ENCODE peak calls at places on chromosomes 6 and 20, in ten cellular contexts. N, T, A, E, H, K, J, B, U and L are unnamed samples.

GRCh38 chr6:158387036-158387435 is 74.8 kb downstream of the TULP4 start:
- DNase-seq in B (no peak), T (no peak), H (no peak), N (no peak), U (no peak), K (no peak), E (no peak), A (no peak), J (no peak), L (no peak)

GRCh38 chr6:84348801-84349200 is 121.4 kb upstream of the CEP162 start:
- DNase-seq in E (no peak), J (no peak), N (no peak), U (no peak), T (no peak), A (no peak), H (no peak), K (no peak), B (no peak), L (no peak)

GRCh38 chr20:40275738-40276137 is 413.3 kb downstream of the MAFB start:
- DNase-seq in E (no peak), U (no peak), T (no peak), A (no peak), K (no peak), B (no peak), N (no peak), J (no peak), H (no peak), L (no peak)

GRCh38 chr20:19823971-19824370 is 65.9 kb downstream of the RIN2 start:
- DNase-seq in K (no peak), T (no peak), J (no peak), B (peak), U (no peak), H (no peak), E (no peak), N (no peak), A (no peak), L (peak)

GRCh38 chr6:125792680-125793079 is 1.9 kb downstream of the NCOA7 start:
- DNase-seq in H (peak), B (no peak), E (peak), N (no peak), J (no peak), U (peak), T (no peak), K (no peak), A (no peak), L (peak)

GRCh38 chr6:73585566-73586415 is 65.0 kb upstream of the EEF1A1 start:
- DNase-seq in K (peak), T (no peak), A (no peak), E (peak), U (peak), N (peak), B (peak), J (no peak), H (peak), L (peak)

GRCh38 chr20:40962733-40963504 is 65.7 kb upstream of the TOP1 start:
- DNase-seq in A (peak), J (peak), H (peak), U (peak), K (peak), N (peak), E (peak), B (no peak), T (peak), L (peak)

GRCh38 chr6:75602897-75603395 is 1.3 kb downstream of the SENP6 start:
- DNase-seq in H (peak), N (no peak), U (no peak), T (no peak), A (no peak), K (no peak), B (no peak), E (no peak), J (no peak), L (peak)

GRCh38 chr20:42366626-42367025 is 748.4 kb upstream of the CHD6 start:
- DNase-seq in T (no peak), E (no peak), U (no peak), A (no peak), B (no peak), N (no peak), J (no peak), H (no peak), K (peak), L (no peak)

GRCh38 chr6:117338567-117338966 is 73.2 kb downstream of the VGLL2 start:
- DNase-seq in N (no peak), E (no peak), B (no peak), J (no peak), A (no peak), H (peak), T (no peak), U (no peak), K (no peak), L (no peak)

GRCh38 chr6:30896541-30896940 is 11.5 kb upstream of the GTF2H4 start:
- DNase-seq in U (no peak), J (no peak), H (no peak), T (no peak), K (no peak), A (no peak), N (no peak), B (no peak), E (no peak), L (no peak)

GRCh38 chr6:36686668-36687513 is 8.4 kb downstream of the CDKN1A start:
- DNase-seq in T (no peak), B (no peak), E (no peak), J (no peak), H (no peak), K (no peak), N (no peak), U (no peak), A (no peak), L (no peak)

GRCh38 chr6:64280569-64280968 is 645.0 kb downstream of the PHF3 start:
- DNase-seq in H (peak), T (no peak), E (peak), A (peak), B (peak), J (peak), U (no peak), K (peak), N (no peak), L (peak)

GRCh38 chr20:49833483-49833882 is 20.9 kb downstream of the SLC9A8 start:
- DNase-seq in H (no peak), E (no peak), T (no peak), J (no peak), U (no peak), B (no peak), N (no peak), A (no peak), K (no peak), L (no peak)

GRCh38 chr6:30885999-30886896 is 1.9 kb downstream of the DDR1 start:
- DNase-seq in E (peak), J (peak), T (peak), H (peak), K (peak), N (no peak), A (peak), B (no peak), U (peak), L (peak)

GRCh38 chr6:15254074-15254975 is 8.5 kb downstream of the JARID2 start:
- DNase-seq in B (no peak), J (no peak), N (no peak), T (peak), H (peak), E (peak), A (no peak), U (peak), K (no peak), L (no peak)

GRCh38 chr6:140774080-140774505 is 1358.6 kb upstream of the GJE1 start:
- DNase-seq in B (no peak), H (peak), K (peak), A (no peak), E (peak), J (peak), N (no peak), T (no peak), U (peak), L (peak)

GRCh38 chr6:15621203-15622044 is 41.4 kb downstream of the DTNBP1 start:
- DNase-seq in B (no peak), H (no peak), K (peak), N (no peak), A (no peak), U (peak), E (peak), J (no peak), T (no peak), L (no peak)